ENCODE peak calls at places on chromosomes 6 and 20, in ten cellular contexts. A is spleen, O is prostate gland, V is suprapubic skin, L is HCT116, N is HL-60, R is GM23338, M is GM12878, U is stomach, Y is HepG2. X is an unnamed sample.

GRCh38 chr6:157708933-157709332 is 114.1 kb upstream of the SNX9 start:
- DNase-seq in O (no peak), L (no peak), R (peak; percentile 35), U (no peak), V (no peak), A (no peak), M (no peak), N (no peak), Y (no peak), X (no peak)

GRCh38 chr6:133503330-133503729 is 262.2 kb downstream of the EYA4 start:
- DNase-seq in O (no peak), L (no peak), R (no peak), V (no peak), Y (no peak), N (no peak), A (no peak), M (no peak), U (no peak), X (no peak)

GRCh38 chr6:40020166-40020565 is 85.9 kb upstream of the MOCS1 start:
- DNase-seq in U (no peak), A (no peak), R (no peak), V (no peak), O (no peak), M (no peak), L (no peak), Y (no peak), N (no peak), X (no peak)

GRCh38 chr6:85465762-85466161 is 15.9 kb downstream of the NT5E start:
- DNase-seq in Y (no peak), O (no peak), V (no peak), N (no peak), A (no peak), R (no peak), M (no peak), L (no peak), U (no peak), X (no peak)

GRCh38 chr6:132650413-132650812 is 8.6 kb downstream of the TAAR1 start:
- DNase-seq in N (no peak), Y (no peak), A (no peak), R (no peak), V (no peak), M (no peak), U (no peak), L (no peak), O (no peak), X (no peak)

GRCh38 chr20:13130707-13131103 is 90.4 kb upstream of the ISM1 start:
- DNase-seq in R (no peak), M (no peak), N (no peak), L (no peak), O (no peak), Y (no peak), A (no peak), V (no peak), U (no peak), X (no peak)

GRCh38 chr6:159720708-159721107 is 6.6 kb upstream of the WTAP start:
- DNase-seq in U (no peak), M (no peak), A (no peak), R (peak; percentile 75), O (peak; percentile 49), L (peak; percentile 42), Y (peak; percentile 82), N (no peak), V (no peak), X (no peak)

GRCh38 chr6:163750436-163751031 is 336.0 kb downstream of the QKI start:
- DNase-seq in V (no peak), U (no peak), L (no peak), O (no peak), A (no peak), M (no peak), Y (no peak), N (no peak), R (no peak), X (no peak)

GRCh38 chr20:16574656-16575355 is 1.6 kb upstream of the KIF16B start:
- DNase-seq in A (peak; percentile 96), V (peak; percentile 93), L (peak; percentile 86), U (peak; percentile 92), R (peak; percentile 89), O (peak; percentile 77), N (peak; percentile 2), Y (peak; percentile 94), M (peak; percentile 26), X (no peak)

GRCh38 chr20:16571333-16571732 is 1.9 kb downstream of the KIF16B start:
- DNase-seq in O (peak; percentile 35), N (no peak), V (no peak), Y (no peak), L (no peak), U (no peak), R (no peak), M (no peak), A (no peak), X (no peak)

GRCh38 chr20:16573011-16573965 is at the start of gene KIF16B:
- DNase-seq in O (peak; percentile 89), V (peak; percentile 96), M (peak; percentile 53), N (peak; percentile 2), U (peak; percentile 96), R (peak; percentile 93), L (peak; percentile 78), Y (peak; percentile 94), A (peak; percentile 97), X (peak; percentile 93)

GRCh38 chr20:16566080-16566479 is 7.2 kb downstream of the KIF16B start:
- DNase-seq in M (no peak), Y (no peak), A (no peak), O (no peak), U (no peak), L (no peak), R (no peak), V (no peak), N (no peak), X (no peak)

GRCh38 chr20:16569218-16570153 is 3.8 kb downstream of the KIF16B start:
- DNase-seq in N (no peak), V (no peak), M (no peak), A (no peak), Y (no peak), O (no peak), R (no peak), U (no peak), L (no peak), X (no peak)
- H3K27ac ChIP-seq in N (no peak overlapping the region), V (peak overlapping the region; percentile 10), M (no peak overlapping the region), A (no peak overlapping the region), Y (no peak overlapping the region), O (no peak overlapping the region), R (no peak overlapping the region), U (no peak overlapping the region), L (no peak overlapping the region), X (no peak overlapping the region)

GRCh38 chr6:45813943-45814342 is 201.7 kb downstream of the CLIC5 start:
- DNase-seq in V (no peak), L (no peak), U (no peak), N (no peak), M (no peak), A (no peak), O (no peak), R (no peak), Y (no peak), X (no peak)

GRCh38 chr6:45816674-45817297 is 198.9 kb downstream of the CLIC5 start:
- DNase-seq in N (no peak), L (no peak), U (no peak), V (no peak), M (no peak), Y (no peak), A (no peak), R (no peak), O (no peak), X (no peak)

GRCh38 chr6:45814772-45815171 is 200.9 kb downstream of the CLIC5 start:
- DNase-seq in R (no peak), U (no peak), N (no peak), V (no peak), M (no peak), L (no peak), O (no peak), Y (no peak), A (no peak), X (no peak)

GRCh38 chr6:45808917-45809316 is 206.7 kb downstream of the CLIC5 start:
- DNase-seq in Y (no peak), A (no peak), M (no peak), R (no peak), V (no peak), O (no peak), L (no peak), N (no peak), U (no peak), X (no peak)

GRCh38 chr6:45812937-45813336 is 202.7 kb downstream of the CLIC5 start:
- DNase-seq in O (no peak), A (no peak), M (no peak), R (no peak), Y (no peak), U (no peak), V (no peak), L (no peak), N (no peak), X (no peak)
- TF ChIP-seq POLR2AphosphoS5 in O (no peak), A (no peak), M (no peak), R (no peak), Y (no peak), U (no peak), V (no peak), L (no peak), N (no peak), X (no peak)

GRCh38 chr6:138487122-138487604 is 12.1 kb downstream of the NHSL1 start:
- DNase-seq in U (no peak), R (no peak), O (no peak), L (no peak), A (no peak), M (no peak), V (no peak), Y (no peak), N (no peak), X (no peak)

GRCh38 chr6:138486249-138487121 is 12.8 kb downstream of the NHSL1 start:
- DNase-seq in N (no peak), R (peak; percentile 33), A (no peak), V (no peak), M (no peak), Y (peak; percentile 34), O (no peak), L (no peak), U (no peak), X (no peak)

GRCh38 chr6:138483911-138484731 is 15.2 kb downstream of the NHSL1 start:
- DNase-seq in M (no peak), R (no peak), L (no peak), N (no peak), Y (no peak), V (no peak), U (no peak), A (no peak), O (no peak), X (no peak)

GRCh38 chr6:138485586-138486248 is 13.6 kb downstream of the NHSL1 start:
- DNase-seq in L (no peak), Y (no peak), N (no peak), M (no peak), R (peak; percentile 60), U (no peak), O (no peak), A (no peak), V (no peak), X (no peak)

DNA sequence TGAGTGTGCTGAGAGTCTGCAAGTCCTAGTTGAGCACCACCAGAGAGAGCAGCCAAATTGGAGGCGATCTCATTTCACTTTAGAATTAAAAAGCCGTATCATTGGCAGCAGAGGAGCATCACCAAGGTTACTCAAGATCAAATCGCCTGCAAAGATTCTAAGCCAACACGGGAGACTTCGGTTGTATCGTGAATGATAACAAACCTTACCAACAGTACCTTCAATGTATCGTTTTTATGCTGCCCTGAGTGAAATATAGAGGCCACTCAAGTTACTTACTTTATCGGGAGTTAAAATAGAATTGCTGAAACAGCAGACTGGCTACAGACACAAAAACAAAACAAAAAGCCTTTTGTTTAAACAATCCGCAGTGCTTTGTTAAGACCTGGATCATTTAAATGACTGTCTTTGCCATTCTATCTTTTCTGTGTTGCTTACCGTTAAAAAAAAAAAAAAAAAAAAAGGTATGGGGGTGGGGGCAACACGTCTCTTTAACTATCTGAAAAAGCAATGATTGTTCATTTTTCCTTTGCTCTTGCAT is 14.2 kb downstream of the NHSL1 start:
- DNase-seq in U (no peak), N (no peak), Y (no peak), L (no peak), A (no peak), V (no peak), R (peak; percentile 57), O (no peak), M (no peak), X (no peak)
- H3K4me3 ChIP-seq in U (peak overlapping the region; percentile 12), N (no peak overlapping the region), Y (no peak overlapping the region), L (no peak overlapping the region), A (no peak overlapping the region), V (peak overlapping the region; percentile 21), R (peak overlapping the region; percentile 37), O (no peak overlapping the region), M (no peak overlapping the region), X (no peak overlapping the region)

GRCh38 chr6:1739220-1739619 is 129.5 kb downstream of the FOXC1 start:
- DNase-seq in N (no peak), Y (no peak), L (no peak), R (no peak), M (no peak), A (no peak), O (no peak), V (no peak), U (no peak), X (no peak)

GRCh38 chr6:1736346-1737105 is 126.8 kb downstream of the FOXC1 start:
- DNase-seq in U (no peak), R (no peak), L (no peak), N (no peak), V (no peak), O (no peak), M (no peak), A (no peak), Y (no peak), X (no peak)

GRCh38 chr6:1739680-1740079 is 130.0 kb downstream of the FOXC1 start:
- DNase-seq in O (no peak), M (peak; percentile 92), R (no peak), Y (no peak), A (no peak), U (no peak), N (no peak), V (no peak), L (no peak), X (no peak)

GRCh38 chr6:1737463-1738311 is 128.0 kb downstream of the FOXC1 start:
- DNase-seq in L (no peak), U (no peak), R (no peak), Y (no peak), M (no peak), V (no peak), A (no peak), N (no peak), O (no peak), X (no peak)

GRCh38 chr6:1738682-1739081 is 129.0 kb downstream of the FOXC1 start:
- DNase-seq in U (no peak), N (no peak), Y (no peak), M (no peak), L (no peak), O (no peak), A (no peak), V (no peak), R (no peak), X (no peak)
- H3K27ac ChIP-seq in U (no peak overlapping the region), N (no peak overlapping the region), Y (no peak overlapping the region), M (peak overlapping the region; percentile 63), L (no peak overlapping the region), O (no peak overlapping the region), A (no peak overlapping the region), V (no peak overlapping the region), R (no peak overlapping the region), X (no peak overlapping the region)